ENCODE peak calls at places on chromosomes 7 and 10, in eight cellular contexts. U is foreskin fibroblast, V is cardiac muscle cell, F is stomach, Z is fibroblast of mammary gland, G is colonic mucosa, W is A673, E is brain microvascular endothelial cell. C is an unnamed sample.

GRCh38 chr7:132004528-132004927 is 448.1 kb upstream of the PODXL start:
- DNase-seq in U (peak; percentile 4), V (peak; percentile 49), F (no peak), Z (peak; percentile 24), G (no peak), W (peak; percentile 55), E (no peak), C (no peak)

GRCh38 chr7:135389971-135390370 is 119.9 kb downstream of the CNOT4 start:
- DNase-seq in U (no peak), V (no peak), F (no peak), Z (no peak), G (no peak), W (no peak), E (no peak), C (no peak)

GRCh38 chr10:283916-284356 is 148.7 kb downstream of the ZMYND11 start:
- DNase-seq in U (no peak), V (no peak), F (no peak), Z (no peak), G (no peak), W (no peak), E (no peak), C (no peak)

GRCh38 chr10:125146791-125147604 is 13.4 kb downstream of the CTBP2 start:
- DNase-seq in U (peak; percentile 55), V (no peak), F (peak; percentile 45), Z (peak; percentile 50), G (peak; percentile 45), W (no peak), E (peak; percentile 85), C (no peak)

GRCh38 chr10:66822801-66823200 is 103.0 kb upstream of the LRRTM3 start:
- DNase-seq in U (no peak), V (no peak), F (no peak), Z (no peak), G (peak; percentile 24), W (peak; percentile 22), E (no peak), C (no peak)

GRCh38 chr7:490461-491291 is 29.0 kb downstream of the PDGFA start:
- DNase-seq in U (no peak), V (no peak), F (no peak), Z (no peak), G (no peak), W (no peak), E (no peak), C (no peak)

GRCh38 chr7:113118074-113118959 is at the start of gene SMIM30:
- DNase-seq in U (peak; percentile 88), V (peak; percentile 93), F (peak; percentile 93), Z (peak; percentile 85), G (peak; percentile 93), W (peak; percentile 95), E (peak; percentile 94), C (peak; percentile 44)

GRCh38 chr7:50812847-50813475 is 30.3 kb upstream of the GRB10 start:
- DNase-seq in U (peak; percentile 80), V (peak; percentile 79), F (peak; percentile 86), Z (peak; percentile 80), G (peak; percentile 84), W (no peak), E (peak; percentile 83), C (no peak)

GRCh38 chr7:39324134-39324760 is 242.0 kb upstream of the YAE1 start:
- DNase-seq in U (no peak), V (no peak), F (no peak), Z (no peak), G (no peak), W (no peak), E (no peak), C (no peak)
- TF ChIP-seq CTCF in U (no peak), V (no peak), F (no peak), Z (no peak), G (no peak), W (no peak), E (no peak), C (no peak)

GRCh38 chr7:30752484-30752883 is 549 bp downstream of the INMT start:
- DNase-seq in U (no peak), V (no peak), F (no peak), Z (no peak), G (no peak), W (no peak), E (no peak), C (no peak)
- H3K4me3 ChIP-seq in U (no peak overlapping the region), V (no peak overlapping the region), F (peak overlapping the region; percentile 44), Z (no peak overlapping the region), G (no peak overlapping the region), W (no peak overlapping the region), E (no peak overlapping the region), C (no peak overlapping the region)

GRCh38 chr7:44973610-44974401 is 5.0 kb downstream of the MYO1G start:
- DNase-seq in U (no peak), V (peak; percentile 53), F (peak; percentile 60), Z (no peak), G (peak; percentile 40), W (peak; percentile 50), E (peak; percentile 37), C (no peak)
- TF ChIP-seq CTCF in U (peak; percentile 47), V (peak; percentile 76), F (peak; percentile 44), Z (peak; percentile 64), G (peak; percentile 48), W (peak; percentile 64), E (peak; percentile 82), C (peak; percentile 39)

GRCh38 chr7:155204744-155205367 is 92.8 kb upstream of the INSIG1 start:
- DNase-seq in U (no peak), V (no peak), F (no peak), Z (no peak), G (no peak), W (no peak), E (no peak), C (no peak)
- H3K4me3 ChIP-seq in U (no peak overlapping the region), V (no peak overlapping the region), F (peak overlapping the region; percentile 22), Z (no peak overlapping the region), G (peak overlapping the region; percentile 11), W (no peak overlapping the region), E (no peak overlapping the region), C (no peak overlapping the region)

C was measured in AG04449.